ENCODE peak calls at places on chromosomes 4 and X, in eight cellular contexts. G, O, X, J, F, Y, C and P are unnamed samples.

GRCh38 chr4:182085051-182085480 is 158.1 kb upstream of the TENM3 start:
- DNase-seq in F (no peak), J (no peak), X (peak; percentile 78), C (no peak), O (no peak), G (no peak), Y (no peak), P (no peak)

GRCh38 chrX:3191821-3192220 is 150.6 kb downstream of the ARSF start:
- DNase-seq in O (no peak), Y (no peak), C (no peak), X (no peak), F (no peak), G (no peak), J (no peak), P (no peak)

GRCh38 chr4:181959121-181959520 is 284.1 kb upstream of the TENM3 start:
- DNase-seq in G (no peak), Y (no peak), O (no peak), F (no peak), C (peak; percentile 54), X (peak; percentile 83), J (no peak), P (no peak)

GRCh38 chrX:8960809-8961413 is 73.0 kb downstream of the FAM9B start:
- DNase-seq in X (peak; percentile 59), Y (no peak), O (no peak), G (no peak), F (no peak), C (no peak), J (no peak), P (no peak)

GRCh38 chr4:185637162-185637875 is 102.0 kb upstream of the PDLIM3 start:
- DNase-seq in Y (no peak), J (no peak), X (no peak), O (no peak), F (no peak), C (no peak), G (peak; percentile 29), P (no peak)

GRCh38 chr4:8278421-8279287 is 9.1 kb downstream of the HTRA3 start:
- DNase-seq in O (no peak), F (no peak), X (peak; percentile 83), C (peak; percentile 77), G (no peak), Y (no peak), J (no peak), P (no peak)

GRCh38 chr4:136484996-136485395 is 1047.3 kb downstream of the PCDH18 start:
- DNase-seq in G (no peak), C (no peak), Y (no peak), O (no peak), F (no peak), X (no peak), J (no peak), P (no peak)

GRCh38 chr4:5923306-5923830 is 30.5 kb upstream of the CRMP1 start:
- DNase-seq in O (no peak), J (no peak), Y (no peak), G (no peak), C (no peak), F (no peak), X (no peak), P (no peak)

GRCh38 chr4:5788144-5788543 is 77.1 kb downstream of the EVC start:
- DNase-seq in J (no peak), C (no peak), F (no peak), G (no peak), Y (no peak), O (no peak), X (no peak), P (no peak)

GRCh38 chr4:138118270-138118669 is 123.9 kb downstream of the SLC7A11 start:
- DNase-seq in F (no peak), J (no peak), C (no peak), G (no peak), Y (no peak), X (no peak), O (no peak), P (no peak)

GRCh38 chr4:146646601-146647000 is 7.9 kb downstream of the POU4F2 start:
- DNase-seq in G (no peak), X (no peak), O (no peak), C (no peak), F (no peak), Y (no peak), J (no peak), P (no peak)

GRCh38 chr4:184649971-184650855 is 675 bp downstream of the PRIMPOL start:
- DNase-seq in O (peak; percentile 21), J (no peak), Y (no peak), G (peak; percentile 5), X (peak; percentile 62), C (peak; percentile 20), F (peak; percentile 45), P (no peak)

GRCh38 chr4:20603671-20604313 is 96.5 kb upstream of the PACRGL start:
- DNase-seq in Y (no peak), J (no peak), C (peak; percentile 30), G (no peak), O (no peak), X (peak; percentile 59), F (no peak), P (no peak)